ENCODE peak calls at places on chromosomes 12 and 14, in four cellular contexts. Y is neural progenitor cell, Z is HCT116, C is SK-N-SH. E is an unnamed sample. For H4K20me1, the result is how much of the 10 kb centered on the place peaks cover.

GRCh38 chr14:68479247-68479646 is 313.6 kb downstream of the ZFP36L1 start:
- DNase-seq in C (no peak), Y (no peak), Z (no peak), E (peak)

GRCh38 chr14:68297011-68297410 is 477.4 kb downstream of the RAD51B start:
- DNase-seq in C (no peak), Y (no peak), Z (no peak), E (no peak)

GRCh38 chr12:4866288-4866687 is 43.4 kb upstream of the KCNA1 start:
- DNase-seq in C (no peak), Y (no peak), Z (no peak), E (no peak)

GRCh38 chr12:67876305-67876915 is 112.8 kb upstream of the IFNG-AS1 start:
- DNase-seq in C (no peak), Z (no peak), Y (no peak), E (no peak)

GRCh38 chr14:96275182-96276112 is 19.4 kb downstream of the BDKRB1 start:
- DNase-seq in Z (peak), Y (peak), C (peak), E (peak)

GRCh38 chr12:7395950-7396349 is 48.0 kb downstream of the CD163L1 start:
- DNase-seq in C (no peak), Y (no peak), Z (no peak), E (no peak)

GRCh38 chr14:65846469-65846868 is 433.9 kb downstream of the FUT8 start:
- DNase-seq in Y (no peak), C (peak), Z (no peak), E (no peak)

GRCh38 chr12:81329088-81329487 is 251.2 kb downstream of the ACSS3 start:
- DNase-seq in C (no peak), Z (no peak), Y (peak), E (peak)

GRCh38 chr14:89965839-89966238 is 10.1 kb downstream of the TDP1 start:
- DNase-seq in C (no peak), Z (no peak), Y (no peak), E (no peak)

GRCh38 chr14:74502236-74503019 is 8.9 kb downstream of the ISCA2 start:
- DNase-seq in Y (peak), C (peak), Z (no peak), E (peak)

GRCh38 chr12:53825246-53826081 is 73.7 kb upstream of the CISTR start:
- DNase-seq in C (no peak), Y (no peak), Z (peak), E (peak)

GRCh38 chr14:77143071-77143470 is 1.5 kb upstream of the ZDHHC22 start:
- DNase-seq in Y (no peak), Z (no peak), C (peak), E (no peak)

GRCh38 chr14:64811676-64812075 is 68.0 kb downstream of the SPTB start:
- DNase-seq in Z (no peak), Y (no peak), C (no peak), E (peak)

GRCh38 chr12:48882325-48882687 is 16.6 kb upstream of the RND1 start:
- DNase-seq in C (no peak), Y (peak), Z (no peak), E (peak)

GRCh38 chr12:124901003-124901402 is 13.4 kb downstream of the UBC start:
- DNase-seq in C (no peak), Y (no peak), Z (no peak), E (no peak)

GRCh38 chr12:6573001-6573400 is 4.9 kb upstream of the NOP2 start:
- DNase-seq in Z (no peak), C (no peak), Y (no peak), E (no peak)

GRCh38 chr12:63845726-63846125 is 1.2 kb downstream of the SRGAP1 start:
- DNase-seq in Z (no peak), C (peak), Y (no peak), E (peak)

GRCh38 chr12:50050410-50051280 is 6.8 kb upstream of the ASIC1 start:
- DNase-seq in Y (peak), C (peak), Z (no peak), E (no peak)

GRCh38 chr12:119206348-119207075 is 27.8 kb downstream of the HSPB8 start:
- DNase-seq in Y (peak), Z (no peak), C (no peak), E (no peak)

GRCh38 chr14:85811340-85811739 is 281.4 kb downstream of the FLRT2 start:
- DNase-seq in Z (no peak), Y (no peak), C (no peak), E (no peak)

GRCh38 chr12:27161458-27162228 is 79.3 kb upstream of the C12orf71 start:
- DNase-seq in Z (no peak), Y (no peak), C (no peak), E (peak)

GRCh38 chr14:56002316-56002715 is 115.9 kb upstream of the PELI2 start:
- DNase-seq in Y (no peak), Z (no peak), C (no peak), E (peak)

GRCh38 chr12:54128466-54128865 is 60.3 kb downstream of the SMUG1 start:
- DNase-seq in C (no peak), Y (peak), Z (no peak), E (no peak)

GRCh38 chr14:60064491-60065072 is 27.1 kb upstream of the PCNX4 start:
- DNase-seq in C (peak), Z (peak), Y (peak), E (peak)

GRCh38 chr12:52655720-52656124 is 3.7 kb upstream of the KRT2 start:
- DNase-seq in Z (peak), Y (no peak), C (no peak), E (peak)

GRCh38 chr12:3179731-3180130 is 102.6 kb downstream of the TSPAN9 start:
- DNase-seq in Y (no peak), Z (no peak), C (no peak), E (no peak)

GRCh38 chr12:52347546-52348510 is 19.5 kb downstream of the KRT85 start:
- DNase-seq in C (no peak), Y (no peak), Z (no peak), E (no peak)

GRCh38 chr12:9869307-9870161 is at the start of gene CLEC2B:
- DNase-seq in Z (no peak), C (no peak), Y (peak), E (peak)

GRCh38 chr14:64880382-64881121 is 845 bp upstream of the SPTB start:
- DNase-seq in Y (peak), C (peak), Z (peak), E (peak)

GRCh38 chr12:68910128-68910527 is 22.8 kb downstream of the CPM start:
- DNase-seq in Y (no peak), Z (no peak), C (no peak), E (peak)

GRCh38 chr14:104735830-104736642 is 12.0 kb downstream of the ADSS1 start:
- DNase-seq in C (peak), Z (no peak), Y (no peak), E (no peak)

GRCh38 chr12:41932470-41932991 is 212.1 kb downstream of the GXYLT1 start:
- DNase-seq in Y (peak), C (peak), Z (no peak), E (peak)

GRCh38 chr12:103326190-103326589 is 169.6 kb downstream of the C12orf42 start:
- DNase-seq in C (peak), Z (peak), Y (peak), E (peak)

GRCh38 chr12:86006727-86007126 is 132.6 kb downstream of the NTS start:
- DNase-seq in C (no peak), Z (no peak), Y (no peak), E (peak)

GRCh38 chr14:51020024-51020710 is 74.7 kb downstream of the TRIM9 start:
- DNase-seq in Y (no peak), C (peak), Z (no peak), E (no peak)

GRCh38 chr14:33711761-33712160 is 239.1 kb downstream of the EGLN3 start:
- DNase-seq in C (no peak), Y (no peak), Z (no peak), E (no peak)

GRCh38 chr12:7555752-7556151 is 52.2 kb upstream of the CD163 start:
- DNase-seq in C (no peak), Y (no peak), Z (peak), E (peak)

GRCh38 chr12:55682087-55682796 is 25.5 kb downstream of the ITGA7 start:
- DNase-seq in Y (no peak), C (no peak), Z (no peak), E (no peak)

GRCh38 chr12:110004598-110004997 is 5.4 kb downstream of the ANKRD13A start:
- DNase-seq in Y (no peak), C (no peak), Z (no peak), E (no peak)

GRCh38 chr12:110001596-110001995 is 2.4 kb downstream of the ANKRD13A start:
- DNase-seq in C (no peak), Z (no peak), Y (no peak), E (peak)

GRCh38 chr12:110005319-110005973 is 6.2 kb downstream of the ANKRD13A start:
- DNase-seq in Z (no peak), Y (no peak), C (no peak), E (no peak)

GRCh38 chr12:109999983-110000505 is 814 bp downstream of the ANKRD13A start:
- DNase-seq in Z (no peak), C (no peak), Y (peak), E (peak)

DNA sequence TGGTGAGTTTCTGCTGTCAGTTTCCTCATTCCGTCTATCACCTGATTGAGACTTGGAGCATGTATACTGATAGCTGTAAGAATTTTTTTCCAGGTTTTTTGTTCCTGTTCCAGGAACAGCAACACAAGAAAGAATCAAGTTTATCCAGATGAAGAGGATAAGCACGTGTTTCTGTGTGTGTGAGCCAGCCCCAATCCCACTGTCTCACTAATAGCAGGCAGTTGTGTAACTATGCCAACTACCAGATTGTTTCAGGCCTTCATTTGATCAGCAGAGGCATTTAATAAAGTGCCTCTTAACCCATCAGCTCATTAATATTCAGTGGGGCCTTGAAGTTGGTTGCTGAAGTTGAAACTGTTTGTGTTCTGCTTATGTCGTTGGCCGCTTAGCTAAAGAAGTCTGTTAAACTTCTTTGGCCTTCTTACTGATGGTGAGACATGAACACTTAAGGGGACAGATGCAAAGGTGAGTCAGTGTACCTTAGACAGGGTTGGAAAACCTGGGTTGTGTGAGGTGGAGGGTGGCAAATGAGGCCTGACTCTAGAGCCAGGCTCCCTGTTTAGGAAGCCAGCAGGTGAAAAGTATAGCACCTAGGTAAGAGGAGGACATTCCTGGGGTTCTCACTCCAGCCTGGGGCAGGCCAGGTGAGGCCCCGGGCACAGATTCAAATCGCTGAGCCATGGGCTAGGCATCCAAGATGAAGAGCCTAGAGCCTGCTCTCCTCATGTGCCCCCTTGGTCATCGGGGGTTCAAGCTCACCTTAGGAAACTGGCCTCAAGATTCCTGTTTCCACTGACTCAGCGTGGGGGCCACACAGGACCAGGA is 3.7 kb downstream of the ANKRD13A start:
- DNase-seq in Z (no peak), C (no peak), Y (no peak), E (peak)
- TF ChIP-seq EZH2phosphoT487 in Z (no peak), C (no peak), Y (no peak), E (no peak)

DNA sequence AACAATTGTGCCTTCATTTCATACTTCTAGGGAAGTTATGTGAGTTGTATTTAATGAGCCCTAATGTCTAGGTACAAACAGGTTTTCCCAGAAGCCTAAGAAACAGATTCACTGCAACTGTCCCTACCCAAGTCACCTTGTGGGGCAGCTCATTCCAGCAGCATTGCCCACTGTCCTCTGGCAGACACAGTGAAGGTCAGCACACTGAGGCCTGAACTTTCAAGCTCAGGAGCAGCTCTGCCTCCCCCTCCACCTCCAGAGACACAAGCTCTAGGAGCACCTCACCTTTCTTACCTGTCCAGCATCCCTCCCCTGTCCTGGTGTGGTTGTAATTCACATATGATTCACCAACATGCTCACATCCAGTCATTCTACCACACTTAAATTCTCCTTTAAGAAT is 15.7 kb downstream of the UBE3B start:
- DNase-seq in Z (no peak), C (no peak), Y (no peak), E (no peak)
- H4K20me1 ChIP-seq in Z (under half), C (under half), Y (under half), E (under half)

DNA sequence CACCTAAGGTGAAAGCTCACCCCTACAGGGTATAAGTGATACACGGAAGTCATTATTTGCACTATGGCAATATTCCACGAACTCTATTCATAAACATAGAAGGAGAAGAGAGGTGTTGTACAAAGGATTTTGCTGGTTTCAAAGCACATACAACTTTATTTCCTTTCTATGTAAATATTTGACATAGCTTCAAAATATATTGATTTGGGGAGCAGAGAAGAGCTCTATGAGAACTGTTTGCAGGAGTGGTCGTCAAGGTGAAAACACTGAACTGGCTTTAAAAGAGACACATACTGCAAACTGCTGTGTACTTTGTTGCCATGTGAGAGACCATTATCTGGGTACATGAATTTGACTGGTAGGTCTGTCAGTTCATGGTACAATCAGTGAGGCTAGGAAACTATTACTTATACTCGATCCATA is 16.7 kb downstream of the CNIH1 start:
- DNase-seq in C (no peak), Z (no peak), Y (no peak), E (no peak)
- H3K9ac ChIP-seq in C (no peak), Z (no peak), Y (no peak), E (no peak)

GRCh38 chr12:57242691-57243454 is 8.1 kb downstream of the STAC3 start:
- DNase-seq in Y (peak), Z (peak), C (peak), E (peak)
- TF ChIP-seq EZH2phosphoT487 in Y (no peak), Z (no peak), C (no peak), E (no peak)

DNA sequence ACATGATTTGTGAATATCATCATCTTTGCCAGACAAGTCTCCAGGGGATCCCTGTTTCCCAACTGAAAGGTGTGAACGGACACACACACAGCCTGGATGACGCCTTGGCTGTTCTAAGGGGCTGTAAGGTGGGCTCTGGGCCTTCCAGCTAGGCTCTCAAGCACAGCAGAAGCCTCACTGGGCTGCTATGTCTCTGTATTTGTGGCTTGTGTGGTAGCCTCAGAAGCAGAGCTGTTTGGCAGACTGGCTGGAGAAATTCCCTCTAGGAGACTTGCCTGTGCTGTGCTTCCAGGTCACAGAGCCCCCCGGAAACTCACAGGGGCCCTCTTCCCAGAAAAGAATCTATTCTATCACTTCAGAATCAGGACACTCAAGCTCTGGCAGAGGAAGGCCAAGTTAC is 21.4 kb downstream of the OTUB2 start:
- DNase-seq in Z (no peak), C (no peak), Y (no peak), E (no peak)
- H4K20me1 ChIP-seq in Z (under half), C (under half), Y (under half), E (under half)

GRCh38 chr12:116295327-116296263 is 18.1 kb upstream of the MED13L start:
- DNase-seq in C (no peak), Z (no peak), Y (no peak), E (no peak)
- H3K9ac ChIP-seq in C (no peak), Z (no peak), Y (no peak), E (no peak)

E was measured in PC-3.